ENCODE peak calls at places on chromosomes 3 and 15, in nine cellular contexts. I, X, V, Z, H, B, N, F and Y are unnamed samples.

GRCh38 chr3:50660386-50660785 is 14.3 kb upstream of the DOCK3 start:
- DNase-seq in I (peak; percentile 10), X (peak; percentile 29), V (no peak), Z (no peak), H (no peak), B (no peak), N (no peak), F (peak; percentile 9), Y (peak; percentile 5)

GRCh38 chr3:177177670-177178295 is 19.5 kb downstream of the TBL1XR1 start:
- DNase-seq in I (no peak), X (no peak), V (no peak), Z (no peak), H (no peak), B (no peak), N (no peak), F (peak; percentile 75), Y (no peak)

GRCh38 chr3:100899440-100900091 is 93.7 kb downstream of the ABI3BP start:
- DNase-seq in I (no peak), X (no peak), V (no peak), Z (no peak), H (no peak), B (no peak), N (no peak), F (no peak), Y (no peak)

GRCh38 chr3:29937185-29937584 is 656.3 kb downstream of the RBMS3 start:
- DNase-seq in I (no peak), X (no peak), V (no peak), Z (no peak), H (no peak), B (no peak), N (no peak), F (no peak), Y (no peak)

GRCh38 chr15:74610302-74610951 is 5.2 kb upstream of the CLK3 start:
- DNase-seq in I (no peak), X (no peak), V (peak; percentile 94), Z (no peak), H (no peak), B (peak; percentile 52), N (peak; percentile 22), F (no peak), Y (no peak)

GRCh38 chr15:76235186-76235826 is 76.0 kb downstream of the ETFA start:
- DNase-seq in I (no peak), X (no peak), V (peak; percentile 17), Z (peak; percentile 37), H (peak; percentile 39), B (no peak), N (peak; percentile 45), F (no peak), Y (no peak)

GRCh38 chr15:74200871-74201419 is 1.6 kb downstream of the STRA6 start:
- DNase-seq in I (peak; percentile 57), X (no peak), V (no peak), Z (peak; percentile 54), H (no peak), B (peak; percentile 79), N (peak; percentile 39), F (no peak), Y (no peak)

GRCh38 chr3:128849776-128850542 is 29.5 kb upstream of the ACAD9 start:
- DNase-seq in I (no peak), X (no peak), V (peak; percentile 29), Z (peak; percentile 14), H (no peak), B (no peak), N (peak; percentile 71), F (no peak), Y (no peak)

GRCh38 chr3:116473602-116474001 is 28.3 kb upstream of the LSAMP start:
- DNase-seq in I (no peak), X (no peak), V (no peak), Z (peak; percentile 65), H (no peak), B (no peak), N (no peak), F (no peak), Y (no peak)

GRCh38 chr3:50454671-50455070 is 48.8 kb downstream of the CACNA2D2 start:
- DNase-seq in I (no peak), X (no peak), V (no peak), Z (no peak), H (no peak), B (no peak), N (peak; percentile 17), F (no peak), Y (no peak)

GRCh38 chr3:99920530-99921376 is 103.1 kb downstream of the CMSS1 start:
- DNase-seq in I (peak; percentile 73), X (peak; percentile 65), V (peak; percentile 34), Z (peak; percentile 48), H (no peak), B (peak; percentile 53), N (no peak), F (peak; percentile 75), Y (no peak)

GRCh38 chr3:195468391-195468776 is 25.6 kb upstream of the ACAP2 start:
- DNase-seq in I (no peak), X (no peak), V (no peak), Z (no peak), H (no peak), B (no peak), N (no peak), F (no peak), Y (no peak)

GRCh38 chr3:187066228-187066995 is 72.9 kb downstream of the RPL39L start:
- DNase-seq in I (peak; percentile 49), X (no peak), V (peak; percentile 69), Z (peak; percentile 26), H (peak; percentile 46), B (no peak), N (peak; percentile 60), F (no peak), Y (no peak)

GRCh38 chr3:133377396-133377795 is 22.5 kb upstream of the BFSP2 start:
- DNase-seq in I (no peak), X (no peak), V (peak; percentile 18), Z (peak; percentile 42), H (peak; percentile 24), B (no peak), N (peak; percentile 53), F (no peak), Y (peak; percentile 47)

GRCh38 chr3:183591881-183592521 is 36.5 kb upstream of the KLHL6 start:
- DNase-seq in I (no peak), X (no peak), V (no peak), Z (no peak), H (no peak), B (no peak), N (no peak), F (no peak), Y (no peak)

GRCh38 chr3:37546876-37547275 is 314.8 kb upstream of the CTDSPL start:
- DNase-seq in I (no peak), X (no peak), V (peak; percentile 45), Z (peak; percentile 22), H (peak; percentile 49), B (no peak), N (peak; percentile 26), F (no peak), Y (no peak)

GRCh38 chr15:63724760-63725159 is 109.0 kb downstream of the HERC1 start:
- DNase-seq in I (no peak), X (no peak), V (no peak), Z (no peak), H (no peak), B (no peak), N (no peak), F (no peak), Y (no peak)
- H3K4me3 ChIP-seq in I (no peak overlapping the region), X (no peak overlapping the region), V (no peak overlapping the region), Z (no peak overlapping the region), H (no peak overlapping the region), B (no peak overlapping the region), N (no peak overlapping the region), F (no peak overlapping the region), Y (no peak overlapping the region)

GRCh38 chr3:121897296-121897695 is 3.1 kb downstream of the SLC15A2 start:
- DNase-seq in I (no peak), X (no peak), V (no peak), Z (no peak), H (no peak), B (no peak), N (no peak), F (no peak), Y (no peak)
- TF ChIP-seq CTCF in I (no peak), X (no peak), V (no peak), Z (no peak), H (no peak), B (no peak), N (no peak), F (no peak), Y (no peak)

GRCh38 chr3:106824856-106825255 is 552.4 kb upstream of the CCDC54 start:
- DNase-seq in I (no peak), X (no peak), V (no peak), Z (peak; percentile 83), H (no peak), B (no peak), N (peak; percentile 12), F (no peak), Y (no peak)

GRCh38 chr3:106827515-106828213 is 549.6 kb upstream of the CCDC54 start:
- DNase-seq in I (no peak), X (no peak), V (no peak), Z (peak; percentile 70), H (no peak), B (no peak), N (no peak), F (no peak), Y (no peak)

GRCh38 chr3:106829206-106829605 is 548.0 kb upstream of the CCDC54 start:
- DNase-seq in I (no peak), X (no peak), V (no peak), Z (peak; percentile 86), H (no peak), B (no peak), N (no peak), F (no peak), Y (no peak)

GRCh38 chr3:106825962-106826605 is 551.2 kb upstream of the CCDC54 start:
- DNase-seq in I (no peak), X (no peak), V (no peak), Z (peak; percentile 94), H (no peak), B (no peak), N (no peak), F (no peak), Y (no peak)

DNA sequence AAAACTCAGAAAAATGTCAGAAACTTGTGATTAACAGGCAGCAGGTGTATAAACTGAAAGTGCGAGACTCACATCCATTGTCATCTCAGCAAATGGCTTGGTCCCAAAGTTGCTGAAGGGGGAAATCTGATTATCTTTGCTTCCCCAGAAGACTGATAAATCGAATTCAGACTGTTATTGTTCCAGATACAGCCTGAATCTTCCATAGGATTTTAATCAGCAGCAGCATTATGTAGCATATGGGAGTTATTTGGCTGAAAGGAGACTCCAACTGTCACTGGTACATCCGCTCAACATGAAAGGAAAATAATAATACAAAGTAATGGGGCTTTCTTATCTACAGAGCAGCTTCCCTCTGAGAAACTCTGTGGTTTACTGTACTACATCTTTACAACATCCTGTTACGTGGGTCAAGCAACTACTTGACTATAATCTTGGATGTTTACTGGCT is 550.4 kb upstream of the CCDC54 start:
- DNase-seq in I (no peak), X (no peak), V (no peak), Z (peak; percentile 78), H (no peak), B (no peak), N (no peak), F (no peak), Y (no peak)
- H3K27ac ChIP-seq in I (no peak overlapping the region), X (no peak overlapping the region), V (no peak overlapping the region), Z (no peak overlapping the region), H (no peak overlapping the region), B (no peak overlapping the region), N (no peak overlapping the region), F (no peak overlapping the region), Y (peak overlapping the region; percentile 16)

DNA sequence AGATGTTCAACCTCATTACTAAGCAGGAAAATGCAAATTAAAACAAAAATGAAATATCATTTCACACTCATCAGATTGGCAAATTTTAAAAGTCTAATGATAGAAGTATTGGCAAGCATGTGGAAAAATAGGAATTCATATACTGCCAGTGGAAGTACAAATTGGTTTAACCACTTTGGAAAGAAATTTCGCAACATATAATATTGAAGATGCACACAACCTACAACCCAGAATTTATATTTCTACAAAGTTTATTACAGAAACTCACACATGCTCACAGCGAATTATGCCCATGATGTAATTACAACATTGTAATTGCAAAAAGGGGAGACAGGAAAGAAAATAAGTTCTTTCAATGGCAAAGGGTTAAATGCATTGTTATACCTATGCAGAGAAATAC is 324.1 kb downstream of the IGSF11 start:
- DNase-seq in I (no peak), X (no peak), V (no peak), Z (no peak), H (no peak), B (no peak), N (no peak), F (no peak), Y (no peak)
- H3K4me3 ChIP-seq in I (no peak overlapping the region), X (no peak overlapping the region), V (no peak overlapping the region), Z (no peak overlapping the region), H (no peak overlapping the region), B (no peak overlapping the region), N (no peak overlapping the region), F (no peak overlapping the region), Y (no peak overlapping the region)